ENCODE peak calls at places on chromosomes 2 and 18, in nine cellular contexts. D is mucosa of gallbladder; Y is T-helper 1 cell; C is stimulated activated CD8-positive, alpha-beta memory T cell treated with anti-CD3 and anti-CD28 coated beads, Interleukin-4, amount 100 ng/mL, for 24 hours; N is A172; F is PC-9; T is glomerular endothelial cell; X is AG08396; B is Right ventricle myocardium superior. W is an unnamed sample.

GRCh38 chr2:56531668-56532420 is 348.1 kb downstream of the CCDC85A start:
- DNase-seq in D (no peak), Y (no peak), C (no peak), N (no peak), F (no peak), T (no peak), X (no peak), B (no peak), W (no peak)

GRCh38 chr2:215002500-215002899 is 135.9 kb downstream of the ABCA12 start:
- DNase-seq in D (peak), Y (no peak), C (no peak), N (peak), F (peak), T (peak), X (peak), B (no peak), W (peak)

GRCh38 chr18:11500153-11501122 is 109.0 kb upstream of the SLC35G4 start:
- DNase-seq in D (peak), Y (no peak), C (no peak), N (peak), F (peak), T (no peak), X (peak), B (no peak), W (peak)

GRCh38 chr2:159963700-159964099 is 98.7 kb downstream of the PLA2R1 start:
- DNase-seq in D (no peak), Y (no peak), C (no peak), N (no peak), F (no peak), T (no peak), X (no peak), B (no peak), W (no peak)

GRCh38 chr2:26268184-26268583 is 23.4 kb downstream of the HADHB start:
- DNase-seq in D (no peak), Y (no peak), C (no peak), N (peak), F (no peak), T (no peak), X (no peak), B (no peak), W (no peak)

GRCh38 chr2:64210816-64211215 is 66.6 kb upstream of the PELI1 start:
- DNase-seq in D (no peak), Y (no peak), C (no peak), N (no peak), F (peak), T (no peak), X (no peak), B (no peak), W (no peak)

GRCh38 chr2:142827170-142827569 is 50.3 kb upstream of the KYNU start:
- DNase-seq in D (no peak), Y (no peak), C (no peak), N (no peak), F (no peak), T (no peak), X (no peak), B (no peak), W (no peak)

GRCh38 chr2:38064805-38065501 is 11.0 kb downstream of the CYP1B1 start:
- DNase-seq in D (no peak), Y (no peak), C (no peak), N (no peak), F (no peak), T (no peak), X (no peak), B (no peak), W (no peak)

GRCh38 chr2:74391209-74391579 is 11.1 kb upstream of the DCTN1 start:
- DNase-seq in D (no peak), Y (no peak), C (no peak), N (no peak), F (no peak), T (no peak), X (peak), B (no peak), W (peak)

GRCh38 chr18:63869851-63870250 is 17.7 kb upstream of the SERPINB2 start:
- DNase-seq in D (no peak), Y (no peak), C (no peak), N (peak), F (no peak), T (no peak), X (peak), B (no peak), W (no peak)

GRCh38 chr2:74554821-74555531 is 456 bp downstream of the DOK1 start:
- DNase-seq in D (peak), Y (no peak), C (peak), N (peak), F (peak), T (no peak), X (peak), B (peak), W (peak)

GRCh38 chr2:676647-677055 is 555 bp downstream of the TMEM18 start:
- DNase-seq in D (peak), Y (peak), C (peak), N (peak), F (peak), T (no peak), X (peak), B (peak), W (peak)

GRCh38 chr2:28172114-28172898 is 220.4 kb upstream of the FOSL2 start:
- DNase-seq in D (no peak), Y (no peak), C (no peak), N (no peak), F (no peak), T (no peak), X (no peak), B (no peak), W (no peak)

GRCh38 chr2:120737802-120738516 is 2.3 kb downstream of the GLI2 start:
- DNase-seq in D (peak), Y (no peak), C (no peak), N (no peak), F (peak), T (no peak), X (peak), B (no peak), W (peak)

GRCh38 chr2:143974262-143974661 is 545.7 kb downstream of the ZEB2 start:
- DNase-seq in D (no peak), Y (no peak), C (no peak), N (no peak), F (no peak), T (no peak), X (no peak), B (no peak), W (no peak)

GRCh38 chr2:239291505-239292350 is 109.1 kb downstream of the HDAC4 start:
- DNase-seq in D (no peak), Y (no peak), C (no peak), N (no peak), F (no peak), T (no peak), X (no peak), B (no peak), W (no peak)

GRCh38 chr2:192159215-192159614 is 35.5 kb downstream of the TMEFF2 start:
- DNase-seq in D (no peak), Y (no peak), C (no peak), N (peak), F (no peak), T (no peak), X (no peak), B (no peak), W (no peak)

GRCh38 chr2:74778381-74779371 is 55.3 kb upstream of the HK2 start:
- DNase-seq in D (no peak), Y (no peak), C (no peak), N (no peak), F (no peak), T (no peak), X (peak), B (peak), W (no peak)

GRCh38 chr18:23884712-23885375 is 129.7 kb upstream of the TTC39C start:
- DNase-seq in D (peak), Y (no peak), C (no peak), N (no peak), F (peak), T (no peak), X (no peak), B (no peak), W (peak)

GRCh38 chr2:226701052-226701451 is 98.6 kb downstream of the IRS1 start:
- DNase-seq in D (no peak), Y (no peak), C (no peak), N (no peak), F (no peak), T (no peak), X (peak), B (no peak), W (no peak)

GRCh38 chr2:237524631-237525030 is 37.6 kb downstream of the MLPH start:
- DNase-seq in D (no peak), Y (no peak), C (no peak), N (no peak), F (no peak), T (no peak), X (no peak), B (no peak), W (no peak)

GRCh38 chr2:69275490-69275889 is 111.5 kb downstream of the GFPT1 start:
- DNase-seq in D (no peak), Y (no peak), C (no peak), N (no peak), F (no peak), T (no peak), X (no peak), B (no peak), W (no peak)

GRCh38 chr2:218375212-218375611 is 6.9 kb upstream of the SLC11A1 start:
- DNase-seq in D (no peak), Y (no peak), C (no peak), N (peak), F (no peak), T (no peak), X (no peak), B (no peak), W (no peak)

GRCh38 chr2:201962766-201963555 is 70.7 kb upstream of the FZD7 start:
- DNase-seq in D (no peak), Y (no peak), C (no peak), N (no peak), F (no peak), T (no peak), X (no peak), B (no peak), W (no peak)

GRCh38 chr2:9703085-9703641 is 72.4 kb upstream of the YWHAQ start:
- DNase-seq in D (no peak), Y (peak), C (peak), N (peak), F (peak), T (no peak), X (peak), B (peak), W (peak)

GRCh38 chr18:34661464-34662087 is 48.5 kb upstream of the DTNA start:
- DNase-seq in D (no peak), Y (no peak), C (no peak), N (peak), F (no peak), T (peak), X (peak), B (no peak), W (peak)

GRCh38 chr2:162731917-162732804 is 106.4 kb downstream of the KCNH7 start:
- DNase-seq in D (no peak), Y (no peak), C (no peak), N (peak), F (no peak), T (no peak), X (no peak), B (no peak), W (peak)

GRCh38 chr2:234368861-234369261 is 128.0 kb downstream of the ARL4C start:
- DNase-seq in D (no peak), Y (no peak), C (peak), N (peak), F (peak), T (no peak), X (peak), B (no peak), W (peak)

GRCh38 chr2:233838726-233839446 is 15.4 kb downstream of the HJURP start:
- DNase-seq in D (no peak), Y (no peak), C (no peak), N (no peak), F (no peak), T (no peak), X (no peak), B (no peak), W (no peak)

GRCh38 chr2:1643220-1643619 is 101.1 kb downstream of the PXDN start:
- DNase-seq in D (no peak), Y (no peak), C (no peak), N (no peak), F (no peak), T (no peak), X (no peak), B (no peak), W (no peak)

GRCh38 chr18:2994603-2995432 is 18.1 kb downstream of the LPIN2 start:
- DNase-seq in D (peak), Y (peak), C (peak), N (no peak), F (no peak), T (no peak), X (no peak), B (no peak), W (peak)

GRCh38 chr2:38155-38554 is 8.2 kb downstream of the FAM110C start:
- DNase-seq in D (peak), Y (no peak), C (no peak), N (peak), F (peak), T (no peak), X (no peak), B (no peak), W (no peak)

GRCh38 chr18:23542471-23542870 is 39.2 kb downstream of the RMC1 start:
- DNase-seq in D (no peak), Y (no peak), C (no peak), N (no peak), F (no peak), T (no peak), X (no peak), B (no peak), W (no peak)

GRCh38 chr2:155958834-155959233 is 373.7 kb downstream of the NR4A2 start:
- DNase-seq in D (no peak), Y (no peak), C (no peak), N (no peak), F (no peak), T (no peak), X (no peak), B (no peak), W (no peak)

GRCh38 chr2:206274434-206275273 is at the start of gene ZDBF2:
- DNase-seq in D (peak), Y (no peak), C (peak), N (peak), F (peak), T (no peak), X (peak), B (peak), W (peak)

GRCh38 chr18:48706630-48707206 is 167.9 kb downstream of the CTIF start:
- DNase-seq in D (no peak), Y (no peak), C (no peak), N (no peak), F (no peak), T (no peak), X (no peak), B (no peak), W (no peak)

GRCh38 chr2:13682878-13683277 is 949.6 kb upstream of the LRATD1 start:
- DNase-seq in D (no peak), Y (no peak), C (no peak), N (peak), F (peak), T (no peak), X (no peak), B (no peak), W (no peak)

GRCh38 chr18:55541571-55541970 is 46.4 kb downstream of the TCF4 start:
- DNase-seq in D (no peak), Y (no peak), C (no peak), N (no peak), F (no peak), T (no peak), X (no peak), B (no peak), W (no peak)

W was measured in SW480.